ENCODE peak calls at places on chromosomes 16 and 17, in ten cellular contexts. C is glutamatergic neuron; Z is MV-4-11; N is fibroblast of mammary gland; G is AG04450; S is psoas muscle; O is activated naive CD4-positive, alpha-beta T cell treated with Interleukin-2 at 50 U/mL for 16 hours; B is fibroblast of the conjunctiva; M is brain microvascular endothelial cell; V is ovary. J is an unnamed sample.

GRCh38 chr17:38871247-38871991 is 1.6 kb downstream of the LASP1 start:
- DNase-seq in C (no peak), Z (peak; percentile 84), N (peak; percentile 87), G (no peak), S (peak; percentile 70), O (peak; percentile 82), B (no peak), M (peak; percentile 69), V (peak; percentile 64), J (peak; percentile 80)

GRCh38 chr17:1755993-1756306 is 5.9 kb upstream of the SERPINF1 start:
- DNase-seq in C (no peak), Z (no peak), N (no peak), G (no peak), S (no peak), O (no peak), B (no peak), M (no peak), V (no peak), J (no peak)

GRCh38 chr17:46782250-46782953 is 36.1 kb downstream of the WNT3 start:
- DNase-seq in C (no peak), Z (peak; percentile 9), N (no peak), G (no peak), S (no peak), O (no peak), B (no peak), M (no peak), V (no peak), J (peak; percentile 28)

GRCh38 chr16:47966325-47966724 is 189.5 kb downstream of the ABCC12 start:
- DNase-seq in C (no peak), Z (no peak), N (no peak), G (no peak), S (no peak), O (no peak), B (no peak), M (no peak), V (no peak), J (no peak)

GRCh38 chr17:19753049-19753444 is 4.9 kb upstream of the ALDH3A1 start:
- DNase-seq in C (no peak), Z (no peak), N (peak; percentile 66), G (no peak), S (peak; percentile 86), O (no peak), B (peak; percentile 65), M (peak; percentile 51), V (no peak), J (peak; percentile 48)

GRCh38 chr17:28372203-28372944 is 880 bp downstream of the SARM1 start:
- DNase-seq in C (peak; percentile 54), Z (no peak), N (peak; percentile 21), G (no peak), S (peak; percentile 42), O (peak; percentile 25), B (no peak), M (no peak), V (no peak), J (peak; percentile 29)

GRCh38 chr17:1021147-1021546 is 24.2 kb downstream of the TIMM22 start:
- DNase-seq in C (no peak), Z (no peak), N (no peak), G (no peak), S (no peak), O (no peak), B (no peak), M (no peak), V (no peak), J (no peak)

GRCh38 chr16:57848181-57848580 is 45.9 kb upstream of the KIFC3 start:
- DNase-seq in C (no peak), Z (no peak), N (no peak), G (no peak), S (no peak), O (no peak), B (no peak), M (no peak), V (no peak), J (no peak)

GRCh38 chr17:66348605-66349165 is 46.3 kb downstream of the PRKCA start:
- DNase-seq in C (no peak), Z (peak; percentile 43), N (peak; percentile 84), G (peak; percentile 62), S (no peak), O (no peak), B (peak; percentile 47), M (peak; percentile 83), V (peak; percentile 43), J (peak; percentile 95)

GRCh38 chr17:57987582-57988300 is at the start of gene VEZF1:
- DNase-seq in C (peak; percentile 84), Z (peak; percentile 56), N (peak; percentile 44), G (no peak), S (peak; percentile 85), O (peak; percentile 82), B (no peak), M (peak; percentile 43), V (peak; percentile 84), J (peak; percentile 62)

GRCh38 chr17:74194682-74195081 is 8.8 kb upstream of the RPL38 start:
- DNase-seq in C (no peak), Z (no peak), N (no peak), G (no peak), S (no peak), O (no peak), B (no peak), M (no peak), V (no peak), J (no peak)

GRCh38 chr17:67636841-67637240 is 80.9 kb upstream of the NOL11 start:
- DNase-seq in C (no peak), Z (no peak), N (no peak), G (no peak), S (no peak), O (no peak), B (no peak), M (peak; percentile 15), V (no peak), J (peak; percentile 4)

GRCh38 chr16:57862698-57863433 is 60.6 kb upstream of the KIFC3 start:
- DNase-seq in C (no peak), Z (no peak), N (no peak), G (no peak), S (no peak), O (no peak), B (no peak), M (no peak), V (no peak), J (peak; percentile 13)

GRCh38 chr16:27308792-27309191 is 5.0 kb upstream of the IL4R start:
- DNase-seq in C (no peak), Z (no peak), N (no peak), G (no peak), S (no peak), O (no peak), B (no peak), M (no peak), V (no peak), J (no peak)

GRCh38 chr17:6506679-6507231 is 49.6 kb downstream of the PITPNM3 start:
- DNase-seq in C (no peak), Z (no peak), N (no peak), G (no peak), S (no peak), O (no peak), B (no peak), M (no peak), V (no peak), J (peak; percentile 84)

GRCh38 chr16:64586756-64587155 is 535.1 kb downstream of the CDH11 start:
- DNase-seq in C (peak; percentile 24), Z (no peak), N (no peak), G (no peak), S (no peak), O (no peak), B (no peak), M (no peak), V (no peak), J (no peak)

GRCh38 chr16:86565644-86566511 is 751 bp upstream of the FOXC2 start:
- DNase-seq in C (no peak), Z (no peak), N (no peak), G (no peak), S (no peak), O (no peak), B (no peak), M (no peak), V (no peak), J (no peak)